ENCODE peak calls at places on chromosome 13, in six cellular contexts. Q is Panc1; R is dorsolateral prefrontal cortex; X is effector memory CD4-positive, alpha-beta T cell; A is HL-60; H is neuronal stem cell. U is an unnamed sample.

GRCh38 chr13:39684531-39685137 is 29.2 kb downstream of the COG6 start:
- DNase-seq in Q (no peak), R (no peak), X (no peak), A (no peak), H (peak; percentile 5), U (no peak)

GRCh38 chr13:41693434-41693833 is 236.1 kb downstream of the RGCC start:
- DNase-seq in Q (no peak), R (no peak), X (no peak), A (no peak), H (no peak), U (no peak)

GRCh38 chr13:67230243-67230773 is at the start of gene PCDH9:
- DNase-seq in Q (peak; percentile 72), R (peak; percentile 99), X (peak; percentile 61), A (peak; percentile 45), H (peak; percentile 95), U (peak; percentile 79)

GRCh38 chr13:97125051-97125809 is 96.9 kb upstream of the MBNL2 start:
- DNase-seq in Q (no peak), R (no peak), X (no peak), A (no peak), H (no peak), U (peak; percentile 80)

GRCh38 chr13:48750588-48751383 is 97.1 kb downstream of the CYSLTR2 start:
- DNase-seq in Q (no peak), R (no peak), X (no peak), A (no peak), H (no peak), U (no peak)

GRCh38 chr13:83515267-83515666 is 367.0 kb downstream of the SLITRK1 start:
- DNase-seq in Q (no peak), R (no peak), X (no peak), A (no peak), H (no peak), U (no peak)

GRCh38 chr13:32824671-32825070 is 191.6 kb upstream of the KL start:
- DNase-seq in Q (peak; percentile 74), R (no peak), X (no peak), A (no peak), H (peak; percentile 15), U (peak; percentile 40)

GRCh38 chr13:79541426-79542049 is 60.6 kb downstream of the NDFIP2 start:
- DNase-seq in Q (peak; percentile 22), R (no peak), X (no peak), A (no peak), H (peak; percentile 63), U (no peak)

GRCh38 chr13:110421696-110422395 is 114.8 kb downstream of the COL4A2 start:
- DNase-seq in Q (no peak), R (no peak), X (no peak), A (no peak), H (no peak), U (no peak)

GRCh38 chr13:55234311-55234710 is 1906.4 kb upstream of the PRR20A start:
- DNase-seq in Q (no peak), R (no peak), X (no peak), A (no peak), H (no peak), U (no peak)

GRCh38 chr13:50208826-50209335 is 193.6 kb downstream of the KCNRG start:
- DNase-seq in Q (peak; percentile 13), R (no peak), X (no peak), A (peak; percentile 83), H (no peak), U (no peak)

GRCh38 chr13:81986308-81986707 is 1645.4 kb upstream of the SPRY2 start:
- DNase-seq in Q (no peak), R (no peak), X (no peak), A (no peak), H (no peak), U (no peak)

GRCh38 chr13:23321534-23322241 is 111.8 kb downstream of the SACS start:
- DNase-seq in Q (peak; percentile 69), R (peak; percentile 34), X (no peak), A (no peak), H (no peak), U (peak; percentile 71)

GRCh38 chr13:30907167-30907761 is 1.2 kb downstream of the MEDAG start:
- DNase-seq in Q (no peak), R (no peak), X (no peak), A (no peak), H (no peak), U (no peak)

GRCh38 chr13:114027046-114027760 is 53.3 kb upstream of the C13orf46 start:
- DNase-seq in Q (no peak), R (no peak), X (no peak), A (no peak), H (no peak), U (no peak)

GRCh38 chr13:74114641-74115040 is 19.6 kb downstream of the KLF12 start:
- DNase-seq in Q (no peak), R (no peak), X (no peak), A (no peak), H (no peak), U (no peak)

GRCh38 chr13:90532861-90533260 is 814.6 kb upstream of the MIR17HG start:
- DNase-seq in Q (no peak), R (no peak), X (no peak), A (no peak), H (no peak), U (no peak)

GRCh38 chr13:74306496-74306895 is 172.3 kb upstream of the KLF12 start:
- DNase-seq in Q (no peak), R (no peak), X (no peak), A (no peak), H (no peak), U (no peak)

DNA sequence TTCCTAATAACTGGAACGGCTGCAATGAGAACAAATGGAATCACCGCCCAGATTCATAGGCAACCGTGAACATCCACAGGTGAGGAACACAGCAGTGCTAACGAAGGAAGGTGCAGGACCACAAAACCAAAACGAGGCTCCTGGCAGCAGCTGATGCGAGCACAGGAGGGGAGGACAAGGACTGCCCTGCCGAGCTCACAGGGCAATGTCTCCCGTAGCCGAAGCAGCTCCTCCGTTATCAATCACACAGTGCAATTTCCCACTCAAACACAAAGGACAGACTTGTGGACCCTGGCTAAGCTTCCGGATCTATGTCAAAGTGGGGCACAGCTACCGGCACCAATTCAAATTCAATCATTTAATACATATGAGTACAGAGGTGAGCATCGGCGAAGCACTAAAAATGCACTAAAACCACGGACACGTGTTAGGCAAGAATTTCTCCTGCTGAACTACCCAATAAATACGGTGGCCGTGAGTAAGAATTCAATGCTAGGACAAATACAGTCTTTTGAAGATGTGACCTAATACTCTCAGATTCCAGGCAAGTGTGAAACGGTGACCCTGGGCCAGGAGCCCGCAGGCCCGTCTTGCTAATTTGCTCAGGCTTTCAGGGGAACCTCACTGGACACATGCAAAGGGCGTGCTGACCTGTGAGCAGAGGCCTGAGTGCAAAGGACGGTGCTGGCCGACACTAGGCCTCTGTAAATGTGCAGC is 70.4 kb downstream of the STK24 start:
- DNase-seq in Q (no peak), R (no peak), X (no peak), A (no peak), H (no peak), U (no peak)
- H3K27ac ChIP-seq in Q (no peak overlapping the region), R (no peak overlapping the region), X (no peak overlapping the region), A (no peak overlapping the region), H (peak overlapping the region; percentile 25), U (peak overlapping the region; percentile 97)

GRCh38 chr13:60396008-60396782 is 825 bp upstream of the TDRD3 start:
- DNase-seq in Q (peak; percentile 54), R (peak; percentile 90), X (peak; percentile 78), A (peak; percentile 75), H (peak; percentile 79), U (peak; percentile 66)

GRCh38 chr13:60397693-60398437 is 845 bp downstream of the TDRD3 start:
- DNase-seq in Q (no peak), R (peak; percentile 39), X (no peak), A (no peak), H (peak; percentile 26), U (no peak)

GRCh38 chr13:60396783-60397692 is at the start of gene TDRD3:
- DNase-seq in Q (peak; percentile 53), R (peak; percentile 85), X (peak; percentile 65), A (peak; percentile 33), H (peak; percentile 79), U (peak; percentile 39)

GRCh38 chr13:60398949-60399589 is 2.0 kb downstream of the TDRD3 start:
- DNase-seq in Q (no peak), R (no peak), X (no peak), A (no peak), H (no peak), U (no peak)

DNA sequence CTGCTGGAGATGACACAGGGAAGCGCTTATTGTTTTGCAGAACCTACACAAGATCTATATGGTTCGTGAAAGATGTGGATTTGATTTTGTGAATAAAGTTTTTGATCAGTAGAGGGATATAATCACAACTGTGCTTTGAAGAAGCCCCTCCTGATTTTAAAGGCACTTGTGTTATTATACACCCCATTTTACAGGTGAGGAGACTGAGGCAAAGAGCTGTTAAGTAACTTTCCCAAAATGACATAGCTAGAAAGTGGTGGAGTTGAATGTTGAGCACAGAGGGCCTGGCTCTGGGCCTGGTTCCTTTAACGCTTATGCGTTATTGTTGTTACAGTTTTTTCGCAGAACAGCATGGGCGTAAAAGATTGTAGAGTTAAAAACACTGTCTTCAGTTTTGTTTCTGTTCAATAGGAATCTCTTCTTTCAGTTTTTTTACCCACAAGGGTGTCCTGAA is 1.4 kb downstream of the TDRD3 start:
- DNase-seq in Q (no peak), R (no peak), X (no peak), A (no peak), H (no peak), U (no peak)
- H3K27ac ChIP-seq in Q (peak overlapping the region; percentile 88), R (peak overlapping the region; percentile 95), X (peak overlapping the region; percentile 73), A (peak overlapping the region; percentile 83), H (no peak overlapping the region), U (peak overlapping the region; percentile 89)

DNA sequence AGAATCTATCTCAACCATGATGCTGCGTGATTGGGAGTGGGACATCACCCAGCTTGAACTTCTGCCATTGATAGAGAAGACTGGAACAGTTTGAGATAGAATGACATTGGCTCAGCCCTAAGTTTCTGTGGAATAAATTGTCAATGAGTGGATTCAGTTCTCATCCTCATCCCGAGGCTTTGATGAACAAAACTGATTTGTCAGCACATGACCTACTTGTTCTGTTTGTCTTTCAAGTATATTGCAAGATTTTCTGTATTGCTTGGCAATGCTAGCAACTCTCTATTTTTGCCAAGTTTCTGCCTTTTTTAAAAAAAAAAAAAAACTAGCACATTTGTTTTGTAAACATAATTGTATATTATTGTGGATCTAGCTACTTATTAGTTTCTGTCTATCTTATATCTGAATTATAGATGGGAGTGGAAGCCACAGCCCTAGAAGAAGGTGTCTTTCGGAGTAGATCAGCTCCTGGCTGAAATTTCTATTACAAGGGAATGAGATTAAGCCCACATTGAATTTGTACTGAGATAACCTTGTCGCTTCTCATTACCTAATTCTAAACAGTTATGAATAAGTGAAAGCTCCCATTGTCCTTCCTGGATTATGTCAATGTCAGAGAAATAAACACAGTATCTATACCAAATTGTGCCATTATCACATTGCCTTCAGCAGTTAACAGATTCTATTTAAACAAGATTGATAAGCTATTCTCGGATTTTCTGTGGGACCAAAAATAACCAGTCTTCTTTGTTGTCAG is 166.1 kb downstream of the TNFSF13B start:
- DNase-seq in Q (no peak), R (no peak), X (no peak), A (no peak), H (no peak), U (no peak)
- H3K27ac ChIP-seq in Q (no peak overlapping the region), R (no peak overlapping the region), X (no peak overlapping the region), A (no peak overlapping the region), H (no peak overlapping the region), U (no peak overlapping the region)

DNA sequence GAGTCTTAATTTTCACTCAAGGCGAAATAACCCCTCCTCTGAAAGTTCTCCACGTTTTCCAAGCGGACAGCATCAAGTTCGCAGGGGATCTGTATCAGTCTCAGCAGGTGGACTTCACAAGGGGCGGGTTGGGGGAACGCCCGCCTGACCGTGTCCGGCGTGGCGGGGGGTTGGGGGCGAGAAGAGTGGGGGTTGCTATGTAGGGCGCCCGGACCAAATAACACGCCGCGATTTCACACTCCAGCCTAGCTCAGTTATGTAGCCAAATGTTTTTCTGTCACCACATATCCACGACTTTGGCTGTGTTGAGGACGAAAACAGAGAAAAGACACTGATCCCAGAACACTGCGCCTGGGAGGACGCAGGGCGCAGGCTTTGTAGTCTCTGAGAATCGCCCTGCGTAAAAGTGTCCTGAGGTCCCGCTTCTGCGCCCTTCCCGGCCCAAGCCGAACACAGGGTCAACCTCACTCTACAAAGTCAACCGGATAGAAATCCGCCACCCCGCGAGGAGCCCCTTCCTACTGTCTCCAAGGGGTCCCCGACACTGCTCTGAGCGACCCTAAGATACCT is 541 bp downstream of the RUBCNL start:
- DNase-seq in Q (no peak), R (no peak), X (no peak), A (no peak), H (no peak), U (no peak)
- H3K27ac ChIP-seq in Q (no peak overlapping the region), R (peak overlapping the region; percentile 58), X (no peak overlapping the region), A (no peak overlapping the region), H (no peak overlapping the region), U (no peak overlapping the region)

U was measured in epithelial cell of prostate.